ENCODE peak calls at places on chromosomes 16 and 17, in four cellular contexts. E is ovary, K is testis, P is ascending aorta. Q is an unnamed sample.

GRCh38 chr17:8900626-8901585 is 33.4 kb upstream of the PIK3R6 start:
- DNase-seq in E (no peak), K (no peak), P (peak; percentile 44), Q (no peak)

GRCh38 chr16:48608871-48609452 is 1.0 kb downstream of the N4BP1 start:
- DNase-seq in P (no peak), E (no peak), K (no peak), Q (no peak)

GRCh38 chr17:13544292-13544691 is 57.4 kb downstream of the HS3ST3A1 start:
- DNase-seq in P (no peak), K (peak; percentile 63), E (peak; percentile 53), Q (no peak)

GRCh38 chr17:58531661-58532554 is 17.5 kb upstream of the MTMR4 start:
- DNase-seq in K (peak; percentile 66), E (peak; percentile 68), P (peak; percentile 82), Q (peak; percentile 74)

GRCh38 chr17:41581366-41582060 is 5.2 kb downstream of the KRT14 start:
- DNase-seq in K (no peak), E (no peak), P (no peak), Q (no peak)

GRCh38 chr17:67569873-67570272 is 147.9 kb upstream of the NOL11 start:
- DNase-seq in E (no peak), K (no peak), P (no peak), Q (no peak)

GRCh38 chr17:64500923-64501765 is 4.3 kb upstream of the POLG2 start:
- DNase-seq in P (no peak), K (no peak), E (no peak), Q (no peak)

GRCh38 chr17:8162997-8163977 is 539 bp upstream of the VAMP2 start:
- DNase-seq in P (no peak), K (peak; percentile 47), E (no peak), Q (peak; percentile 35)

GRCh38 chr16:180921-181667 is 835 bp downstream of the HBQ1 start:
- DNase-seq in K (peak; percentile 85), P (peak; percentile 82), E (peak; percentile 74), Q (peak; percentile 85)

GRCh38 chr16:3095869-3096268 is 3.2 kb downstream of the ZSCAN10 start:
- DNase-seq in E (no peak), P (no peak), K (no peak), Q (peak; percentile 50)

GRCh38 chr17:79615926-79616325 is 5.1 kb upstream of the RBFOX3 start:
- DNase-seq in P (no peak), E (no peak), K (no peak), Q (peak; percentile 24)

GRCh38 chr17:55722742-55723487 is at the start of gene TMEM100:
- DNase-seq in K (peak; percentile 23), P (no peak), E (peak; percentile 23), Q (peak; percentile 27)

GRCh38 chr17:81162491-81162890 is 2.8 kb upstream of the PVALEF start:
- DNase-seq in E (no peak), K (no peak), P (no peak), Q (no peak)

GRCh38 chr17:65696739-65697394 is 135.4 kb upstream of the AXIN2 start:
- DNase-seq in P (no peak), K (no peak), E (no peak), Q (no peak)

GRCh38 chr16:25027781-25028180 is 12.6 kb upstream of the ARHGAP17 start:
- DNase-seq in K (no peak), P (no peak), E (no peak), Q (no peak)

GRCh38 chr16:11405331-11406176 is 60.3 kb downstream of the RMI2 start:
- DNase-seq in E (no peak), P (no peak), K (peak; percentile 40), Q (no peak)

GRCh38 chr16:84749815-84750214 is 50.0 kb downstream of the USP10 start:
- DNase-seq in E (no peak), P (no peak), K (no peak), Q (no peak)

GRCh38 chr17:49071106-49071505 is 61.5 kb upstream of the B4GALNT2 start:
- DNase-seq in K (no peak), E (no peak), P (no peak), Q (no peak)

GRCh38 chr16:68364601-68364998 is 53.8 kb downstream of the PRMT7 start:
- DNase-seq in P (no peak), K (no peak), E (no peak), Q (no peak)

GRCh38 chr16:35176449-35176848 is 1717.0 kb downstream of the TP53TG3F start:
- DNase-seq in E (no peak), P (no peak), K (no peak), Q (no peak)
- H3K9me3 ChIP-seq in E (no peaks in the 10 kb centered on the region), P (no peaks in the 10 kb centered on the region), K (no peaks in the 10 kb centered on the region), Q (no peaks in the 10 kb centered on the region)

GRCh38 chr16:54048994-54049929 is 237.3 kb downstream of the IRX3 start:
- DNase-seq in P (no peak), K (no peak), E (no peak), Q (no peak)

GRCh38 chr16:54054237-54054780 is 232.3 kb downstream of the IRX3 start:
- DNase-seq in P (no peak), E (no peak), K (no peak), Q (no peak)

GRCh38 chr16:54052271-54052670 is 234.3 kb downstream of the IRX3 start:
- DNase-seq in K (no peak), P (no peak), E (no peak), Q (no peak)

GRCh38 chr16:54050281-54051210 is 236.0 kb downstream of the IRX3 start:
- DNase-seq in E (no peak), P (no peak), K (no peak), Q (no peak)

DNA sequence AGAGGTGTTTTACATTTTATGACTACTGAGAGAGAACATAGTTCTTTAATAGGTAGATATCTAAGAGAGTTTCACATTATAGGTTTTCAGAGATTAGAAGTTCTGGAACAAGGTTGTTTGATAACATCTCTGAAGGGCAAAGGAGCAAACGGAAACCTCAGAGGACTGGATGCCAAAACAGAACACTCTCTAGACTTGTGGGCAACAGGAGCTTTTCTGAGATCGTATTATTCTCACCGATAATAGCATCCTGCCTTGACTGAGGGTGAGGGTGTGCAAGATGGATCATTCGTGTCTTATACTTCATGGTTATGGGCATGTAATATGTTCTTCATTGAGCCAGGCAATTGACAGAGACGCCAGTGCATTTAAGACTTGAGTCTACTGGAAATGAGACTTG is 234.8 kb downstream of the IRX3 start:
- DNase-seq in E (no peak), K (no peak), P (no peak), Q (no peak)
- H3K9me3 ChIP-seq in E (peaks cover 4% of the 10 kb centered on the region), K (no peaks in the 10 kb centered on the region), P (no peaks in the 10 kb centered on the region), Q (no peaks in the 10 kb centered on the region)

DNA sequence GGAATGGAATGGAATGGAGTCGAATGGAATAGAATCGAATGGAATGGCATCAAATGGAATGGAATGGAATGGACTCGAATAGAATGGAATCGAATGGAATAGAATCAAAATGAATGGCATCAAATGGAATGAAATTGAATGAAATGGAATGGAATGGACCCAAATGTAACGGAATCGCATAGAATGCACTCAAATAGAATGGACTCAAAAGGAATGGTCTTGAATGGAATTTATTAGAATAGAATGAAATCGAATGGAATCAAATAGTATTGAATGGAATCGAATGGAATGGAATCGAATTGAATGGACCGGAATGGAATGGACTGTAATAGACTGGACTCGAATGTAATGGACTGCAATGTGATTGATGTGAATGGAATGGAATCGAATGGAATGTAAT is 501.4 kb upstream of the WSB1 start:
- DNase-seq in P (no peak), E (no peak), K (no peak), Q (no peak)
- H3K9me3 ChIP-seq in P (peaks cover 9% of the 10 kb centered on the region), E (peaks cover 10% of the 10 kb centered on the region), K (no peaks in the 10 kb centered on the region), Q (peaks cover 51% of the 10 kb centered on the region)

DNA sequence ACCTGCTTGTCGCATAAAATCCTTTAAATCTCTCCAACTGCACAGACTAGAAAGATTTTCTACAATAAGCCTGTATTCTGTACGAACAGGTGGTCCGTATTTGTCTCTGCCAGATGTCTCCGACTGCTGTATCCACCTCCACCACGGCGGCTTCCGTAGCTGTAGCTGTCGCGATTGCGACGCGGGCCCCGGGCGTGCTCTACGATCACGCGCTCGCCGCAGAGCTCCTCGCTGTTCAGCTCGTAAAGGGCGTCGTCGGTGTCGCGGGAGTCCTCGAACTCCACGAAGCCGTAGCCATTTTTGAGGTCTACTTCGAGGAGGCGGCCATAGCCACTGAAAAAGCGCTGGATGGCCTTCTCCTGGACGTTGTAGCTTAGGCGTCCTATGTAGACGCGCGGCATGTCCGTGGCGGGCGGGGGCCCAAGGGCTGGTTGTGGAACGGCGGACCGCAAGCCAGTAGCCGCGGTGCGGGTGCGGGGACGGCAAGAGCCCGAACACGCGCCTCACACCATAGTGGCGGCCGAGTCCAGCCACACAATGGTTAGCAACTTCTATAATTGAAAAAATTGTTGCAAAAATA is 36.1 kb downstream of the ZNF624 start:
- DNase-seq in K (peak; percentile 65), P (no peak), E (no peak), Q (no peak)
- H3K9me3 ChIP-seq in K (no peaks in the 10 kb centered on the region), P (peaks cover 24% of the 10 kb centered on the region), E (peaks cover 4% of the 10 kb centered on the region), Q (peaks cover 70% of the 10 kb centered on the region)

DNA sequence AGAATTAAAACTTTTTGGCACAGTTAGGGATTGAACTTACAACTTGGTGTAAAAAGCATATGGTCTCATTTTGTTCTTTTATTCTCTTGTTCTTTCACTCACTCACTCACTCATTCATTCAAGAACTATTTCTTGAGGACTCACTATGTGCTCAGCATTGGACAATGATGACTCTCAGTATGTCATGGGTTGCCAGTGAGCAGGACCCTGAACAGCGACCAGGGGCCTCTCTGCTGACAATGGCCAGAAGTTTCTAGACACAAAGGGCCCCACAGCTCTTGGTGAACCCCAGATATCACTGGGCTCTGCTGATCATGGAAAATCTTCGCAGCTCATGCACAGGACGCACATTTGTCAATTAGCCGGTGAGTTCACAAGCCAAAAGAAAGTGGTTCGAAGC is 32.4 kb upstream of the TNRC6C start:
- DNase-seq in P (no peak), E (no peak), K (no peak), Q (no peak)
- H3K9me3 ChIP-seq in P (no peaks in the 10 kb centered on the region), E (no peaks in the 10 kb centered on the region), K (no peaks in the 10 kb centered on the region), Q (no peaks in the 10 kb centered on the region)

DNA sequence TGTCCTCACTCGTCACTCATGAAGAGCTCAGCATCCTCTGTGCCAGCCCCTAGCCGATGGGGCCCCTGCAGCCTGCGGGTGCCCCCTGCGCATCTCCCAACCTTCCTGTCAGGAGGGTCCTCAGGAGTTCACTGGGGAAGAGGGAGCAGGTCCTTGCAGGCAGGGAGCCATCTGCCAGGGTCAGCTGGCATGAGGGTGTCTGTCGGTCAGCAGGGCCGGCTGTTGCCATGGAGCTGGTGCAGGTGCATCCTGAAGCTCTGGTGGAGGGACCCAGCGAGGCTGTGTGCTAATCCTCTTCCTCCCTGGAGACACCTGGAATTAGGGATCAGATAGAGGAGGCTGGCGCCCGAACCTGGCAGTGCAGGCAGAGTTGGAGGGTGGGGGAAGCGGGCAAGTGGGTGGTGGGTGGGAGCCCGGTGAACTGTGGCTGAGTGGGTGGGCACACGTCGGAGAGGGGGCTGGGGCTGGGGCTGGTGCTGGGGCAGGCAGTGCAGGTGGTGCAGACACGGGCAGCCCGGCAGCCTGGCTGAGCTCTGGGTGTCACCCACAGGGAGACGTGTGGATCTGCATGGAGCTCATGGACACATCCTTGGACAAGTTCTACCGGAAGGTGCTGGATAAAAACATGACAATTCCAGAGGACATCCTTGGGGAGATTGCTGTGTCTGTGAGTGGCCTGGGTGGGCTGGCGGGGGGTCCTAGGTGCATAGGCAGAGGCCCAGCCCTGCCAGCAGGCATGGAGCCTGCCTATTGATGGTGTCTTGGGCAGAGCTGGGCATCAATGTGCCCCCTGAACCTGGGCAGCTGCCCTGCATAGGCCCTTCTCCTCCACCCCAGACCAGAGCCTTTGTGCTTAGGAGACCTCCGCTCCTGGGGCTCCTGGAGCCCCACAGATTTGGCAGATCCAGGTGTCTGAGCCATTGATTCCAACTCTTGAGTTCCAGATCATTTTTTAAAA is 17.4 kb downstream of the MAP2K3 start:
- DNase-seq in E (peak; percentile 23), K (no peak), P (no peak), Q (peak; percentile 13)
- H3K9me3 ChIP-seq in E (no peaks in the 10 kb centered on the region), K (no peaks in the 10 kb centered on the region), P (no peaks in the 10 kb centered on the region), Q (no peaks in the 10 kb centered on the region)

DNA sequence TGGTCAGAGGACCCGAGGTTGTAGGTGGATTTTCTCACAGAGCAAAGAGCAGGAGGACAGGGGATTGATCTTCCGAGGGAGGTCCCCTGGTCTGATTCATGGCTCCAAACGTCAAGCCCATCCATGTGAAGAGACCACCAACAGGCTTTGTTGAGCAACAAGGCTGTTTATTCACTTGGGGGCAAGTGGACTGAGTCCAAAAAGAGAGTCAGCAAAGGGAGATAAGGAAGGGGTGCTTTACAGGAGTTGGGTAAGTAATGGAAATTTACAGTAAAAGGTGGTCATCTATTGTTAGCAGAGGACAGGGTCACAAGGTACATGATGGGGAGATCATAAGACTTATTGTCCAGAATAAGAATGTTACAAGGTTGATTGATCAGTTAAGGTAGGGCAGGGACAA is 2285.8 kb downstream of the TP53TG3F start:
- DNase-seq in E (no peak), P (peak; percentile 30), K (no peak), Q (no peak)
- H3K9me3 ChIP-seq in E (peaks cover 4% of the 10 kb centered on the region), P (no peaks in the 10 kb centered on the region), K (no peaks in the 10 kb centered on the region), Q (no peaks in the 10 kb centered on the region)

Q was measured in psoas muscle.